ENCODE peak calls at places on chromosomes 6 and 20, in seven cellular contexts. S is brain microvascular endothelial cell, R is transverse colon, V is IMR-90, A is A673, G is stomach, N is thoracic aorta. L is an unnamed sample.

GRCh38 chr6:42845327-42845694 is 34.1 kb upstream of the RPL7L1 start:
- DNase-seq in S (no peak), R (peak), V (no peak), A (no peak), G (no peak), N (no peak), L (no peak)

GRCh38 chr6:10431423-10432164 is 16.7 kb upstream of the TFAP2A start:
- DNase-seq in S (no peak), R (no peak), V (no peak), A (no peak), G (no peak), N (no peak), L (no peak)

GRCh38 chr6:30213999-30214982 is 1.1 kb upstream of the TRIM26 start:
- DNase-seq in S (peak), R (peak), V (peak), A (peak), G (peak), N (peak), L (peak)

GRCh38 chr6:36590237-36590636 is 3.9 kb upstream of the SRSF3 start:
- DNase-seq in S (peak), R (no peak), V (peak), A (no peak), G (no peak), N (no peak), L (peak)

GRCh38 chr6:4055420-4056041 is 23.4 kb downstream of the FAM217A start:
- DNase-seq in S (peak), R (peak), V (peak), A (peak), G (peak), N (peak), L (peak)

GRCh38 chr6:130783416-130784107 is 43.6 kb upstream of the SMLR1 start:
- DNase-seq in S (no peak), R (no peak), V (no peak), A (no peak), G (no peak), N (no peak), L (no peak)

GRCh38 chr6:124765314-124765713 is 196.9 kb upstream of the RNF217 start:
- DNase-seq in S (no peak), R (no peak), V (no peak), A (no peak), G (no peak), N (no peak), L (no peak)

GRCh38 chr6:149384464-149384863 is 15.6 kb upstream of the SUMO4 start:
- DNase-seq in S (no peak), R (no peak), V (no peak), A (no peak), G (no peak), N (no peak), L (no peak)

GRCh38 chr20:18747090-18747489 is 66.5 kb upstream of the SCP2D1 start:
- DNase-seq in S (no peak), R (no peak), V (no peak), A (no peak), G (no peak), N (no peak), L (no peak)

GRCh38 chr6:49787176-49787575 is at the start of gene PGK2:
- DNase-seq in S (no peak), R (no peak), V (no peak), A (peak), G (no peak), N (no peak), L (no peak)

GRCh38 chr20:24097051-24097450 is 108.5 kb upstream of the GGTLC1 start:
- DNase-seq in S (no peak), R (no peak), V (no peak), A (no peak), G (no peak), N (no peak), L (no peak)

GRCh38 chr6:168367285-168367720 is 47.7 kb upstream of the DACT2 start:
- DNase-seq in S (no peak), R (no peak), V (no peak), A (no peak), G (no peak), N (no peak), L (no peak)

GRCh38 chr20:55103188-55103587 is 627.8 kb downstream of the DOK5 start:
- DNase-seq in S (no peak), R (peak), V (no peak), A (no peak), G (peak), N (no peak), L (no peak)

GRCh38 chr6:116557863-116558262 is 4.3 kb downstream of the CALHM4 start:
- DNase-seq in S (peak), R (no peak), V (peak), A (peak), G (no peak), N (no peak), L (peak)

GRCh38 chr20:2616634-2617033 is 35.8 kb upstream of the NOP56 start:
- DNase-seq in S (no peak), R (no peak), V (no peak), A (no peak), G (no peak), N (no peak), L (no peak)

GRCh38 chr6:118933855-118934460 is 1.0 kb downstream of the MCM9 start:
- DNase-seq in S (no peak), R (no peak), V (no peak), A (no peak), G (no peak), N (no peak), L (no peak)

GRCh38 chr20:24141111-24141510 is 152.5 kb upstream of the GGTLC1 start:
- DNase-seq in S (no peak), R (no peak), V (no peak), A (no peak), G (no peak), N (no peak), L (no peak)

GRCh38 chr6:47854996-47855395 is 73.2 kb downstream of the OPN5 start:
- DNase-seq in S (no peak), R (no peak), V (no peak), A (no peak), G (no peak), N (no peak), L (no peak)

GRCh38 chr6:28506807-28507475 is 8.7 kb downstream of the GPX6 start:
- DNase-seq in S (no peak), R (no peak), V (no peak), A (no peak), G (no peak), N (no peak), L (no peak)

GRCh38 chr20:46305331-46305972 is 2.8 kb downstream of the CDH22 start:
- DNase-seq in S (no peak), R (no peak), V (no peak), A (no peak), G (peak), N (no peak), L (no peak)

GRCh38 chr20:21105429-21106170 is 558 bp downstream of the LINC00237 start:
- DNase-seq in S (no peak), R (no peak), V (no peak), A (no peak), G (no peak), N (no peak), L (no peak)

GRCh38 chr6:169371344-169372144 is 117.9 kb upstream of the THBS2 start:
- DNase-seq in S (no peak), R (no peak), V (peak), A (peak), G (no peak), N (no peak), L (no peak)

GRCh38 chr6:36756761-36757160 is 59.1 kb downstream of the RAB44 start:
- DNase-seq in S (no peak), R (no peak), V (no peak), A (no peak), G (no peak), N (no peak), L (no peak)

DNA sequence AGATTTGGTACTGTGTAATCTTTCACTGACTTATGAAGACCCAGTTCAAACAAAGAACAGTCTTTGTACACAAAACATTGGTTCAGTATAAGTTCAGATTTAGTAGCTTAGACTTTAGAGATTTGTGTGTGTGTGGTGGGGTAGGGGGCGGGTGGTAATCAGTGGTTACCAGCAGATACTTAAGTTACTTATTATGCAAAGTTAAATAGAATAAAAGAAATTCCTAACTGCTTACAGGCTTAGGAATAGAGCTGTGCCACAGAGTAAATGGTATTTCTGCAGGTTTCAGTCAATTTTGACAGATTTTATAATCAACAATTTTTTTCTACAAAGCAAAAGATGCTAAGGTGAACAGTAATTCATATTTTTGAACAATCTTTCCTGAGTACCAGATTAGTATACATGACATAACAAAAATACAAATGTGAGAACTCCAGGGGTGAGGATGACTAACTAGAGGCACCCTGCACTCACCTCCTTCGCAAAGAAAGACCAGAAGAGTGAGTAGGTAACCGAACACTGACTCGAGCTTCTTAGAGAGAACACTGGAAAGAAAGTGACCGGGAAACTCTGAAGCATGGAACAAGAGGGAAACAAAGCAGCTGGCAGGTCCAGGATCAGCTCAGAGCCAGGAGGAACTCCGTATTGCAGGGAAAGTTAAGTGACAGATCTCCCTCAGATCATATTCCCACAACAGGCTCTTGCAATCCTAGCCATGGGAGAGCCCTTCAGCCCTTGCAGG is 560.6 kb downstream of the COL12A1 start:
- DNase-seq in S (no peak), R (no peak), V (no peak), A (no peak), G (no peak), N (no peak), L (no peak)
- TF ChIP-seq CTCF in S (no peak), R (no peak), V (no peak), A (no peak), G (no peak), N (no peak), L (no peak)

GRCh38 chr6:91141352-91141751 is 554.5 kb upstream of the MAP3K7 start:
- DNase-seq in S (no peak), R (no peak), V (no peak), A (no peak), G (no peak), N (no peak), L (no peak)

GRCh38 chr6:91137286-91137685 is 550.4 kb upstream of the MAP3K7 start:
- DNase-seq in S (no peak), R (no peak), V (no peak), A (no peak), G (no peak), N (no peak), L (no peak)

GRCh38 chr6:91144161-91144560 is 557.3 kb upstream of the MAP3K7 start:
- DNase-seq in S (no peak), R (no peak), V (no peak), A (peak), G (no peak), N (no peak), L (no peak)

GRCh38 chr6:91142154-91142553 is 555.3 kb upstream of the MAP3K7 start:
- DNase-seq in S (peak), R (no peak), V (no peak), A (peak), G (no peak), N (no peak), L (no peak)
- H3K4me3 ChIP-seq in S (no peak), R (no peak), V (no peak), A (no peak), G (no peak), N (no peak), L (no peak)

GRCh38 chr6:33314515-33314942 is 651 bp upstream of the TAPBP start:
- DNase-seq in S (peak), R (peak), V (peak), A (peak), G (peak), N (no peak), L (no peak)
- H3K27ac ChIP-seq in S (peak), R (peak), V (peak), A (peak), G (peak), N (peak), L (peak)

DNA sequence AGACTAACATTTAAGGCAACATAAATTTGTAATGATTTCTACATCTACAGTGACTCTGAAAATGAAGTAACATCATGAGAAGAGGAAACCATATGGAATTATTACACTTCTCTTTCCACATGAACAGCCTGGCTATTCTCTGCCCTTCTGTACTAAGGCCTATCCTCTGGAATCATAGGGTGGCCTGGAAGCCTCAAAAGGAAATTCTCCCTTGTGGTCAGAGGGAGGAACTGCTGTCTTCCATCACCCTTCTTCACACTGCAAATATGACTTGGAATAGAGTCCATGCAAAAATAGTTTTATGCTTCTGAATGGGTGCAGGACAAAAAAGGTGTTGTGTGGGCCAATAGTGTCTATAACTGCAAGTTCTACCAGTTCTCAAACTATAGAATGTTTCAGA is 44.6 kb upstream of the SH3BGRL2 start:
- DNase-seq in S (peak), R (no peak), V (peak), A (peak), G (no peak), N (no peak), L (no peak)
- TF ChIP-seq CTCF in S (peak), R (peak), V (peak), A (peak), G (no peak), N (no peak), L (peak)

GRCh38 chr20:32972181-32973076 is 31.8 kb downstream of the SUN5 start:
- DNase-seq in S (no peak), R (peak), V (no peak), A (no peak), G (no peak), N (no peak), L (no peak)
- H3K4me3 ChIP-seq in S (no peak), R (no peak), V (no peak), A (no peak), G (no peak), N (no peak), L (no peak)

L was measured in AG04450.